ENCODE peak calls at places on chromosomes 12 and 14, in seven cellular contexts. One of them, this sample, is unnamed.

GRCh38 chr12:8609061-8609570 is 3.5 kb downstream of the AICDA start:
- DNase-seq in fibroblast of the aortic adventitia: peak; percentile 78
- DNase-seq in NCI-H460: peak; percentile 26
- DNase-seq in Peyer's patch: no peak
- DNase-seq in iPS DF 19.7: no peak
- DNase-seq in activated T-helper 2 cell treated with anti-CD3 and anti-CD28 coated beads, Interferon-gamma antibody, Interleukin-2, Interleukin-4, amounts not matched to agents 10 μg/mL and 5 μg/mL and 100 μg/mL, durations not matched to agents 14 hours and 24 hours and 36 hours: no peak
- DNase-seq in NCI-H345: peak; percentile 30
- DNase-seq in this sample: peak; percentile 61

GRCh38 chr12:26697217-26697616 is 135.8 kb downstream of the ITPR2 start:
- DNase-seq in fibroblast of the aortic adventitia: no peak
- DNase-seq in NCI-H460: no peak
- DNase-seq in NCI-H345: no peak
- DNase-seq in iPS DF 19.7: no peak
- DNase-seq in activated T-helper 2 cell treated with anti-CD3 and anti-CD28 coated beads, Interferon-gamma antibody, Interleukin-2, Interleukin-4, amounts not matched to agents 10 μg/mL and 5 μg/mL and 100 μg/mL, durations not matched to agents 14 hours and 24 hours and 36 hours: no peak
- DNase-seq in Peyer's patch: no peak
- DNase-seq in this sample: no peak

GRCh38 chr14:49594347-49595089 is 4.2 kb upstream of the LRR1 start:
- DNase-seq in fibroblast of the aortic adventitia: peak; percentile 76
- DNase-seq in activated T-helper 2 cell treated with anti-CD3 and anti-CD28 coated beads, Interferon-gamma antibody, Interleukin-2, Interleukin-4, amounts not matched to agents 10 μg/mL and 5 μg/mL and 100 μg/mL, durations not matched to agents 14 hours and 24 hours and 36 hours: no peak
- DNase-seq in iPS DF 19.7: no peak
- DNase-seq in NCI-H345: no peak
- DNase-seq in Peyer's patch: no peak
- DNase-seq in NCI-H460: no peak
- DNase-seq in this sample: no peak

GRCh38 chr14:55609681-55610080 is 29.7 kb downstream of the KTN1 start:
- DNase-seq in activated T-helper 2 cell treated with anti-CD3 and anti-CD28 coated beads, Interferon-gamma antibody, Interleukin-2, Interleukin-4, amounts not matched to agents 10 μg/mL and 5 μg/mL and 100 μg/mL, durations not matched to agents 14 hours and 24 hours and 36 hours: no peak
- DNase-seq in NCI-H345: no peak
- DNase-seq in Peyer's patch: no peak
- DNase-seq in iPS DF 19.7: no peak
- DNase-seq in NCI-H460: no peak
- DNase-seq in fibroblast of the aortic adventitia: peak; percentile 82
- DNase-seq in this sample: no peak

GRCh38 chr12:77924703-77925102 is 94.0 kb downstream of the NAV3 start:
- DNase-seq in fibroblast of the aortic adventitia: peak; percentile 91
- DNase-seq in Peyer's patch: no peak
- DNase-seq in iPS DF 19.7: no peak
- DNase-seq in activated T-helper 2 cell treated with anti-CD3 and anti-CD28 coated beads, Interferon-gamma antibody, Interleukin-2, Interleukin-4, amounts not matched to agents 10 μg/mL and 5 μg/mL and 100 μg/mL, durations not matched to agents 14 hours and 24 hours and 36 hours: no peak
- DNase-seq in NCI-H460: no peak
- DNase-seq in NCI-H345: no peak
- DNase-seq in this sample: no peak

GRCh38 chr12:108778053-108778452 is 46.7 kb upstream of the CORO1C start:
- DNase-seq in Peyer's patch: no peak
- DNase-seq in activated T-helper 2 cell treated with anti-CD3 and anti-CD28 coated beads, Interferon-gamma antibody, Interleukin-2, Interleukin-4, amounts not matched to agents 10 μg/mL and 5 μg/mL and 100 μg/mL, durations not matched to agents 14 hours and 24 hours and 36 hours: no peak
- DNase-seq in iPS DF 19.7: no peak
- DNase-seq in fibroblast of the aortic adventitia: no peak
- DNase-seq in NCI-H345: peak; percentile 45
- DNase-seq in NCI-H460: no peak
- DNase-seq in this sample: no peak

GRCh38 chr12:42587564-42588307 is 1.8 kb downstream of the PRICKLE1 start:
- DNase-seq in activated T-helper 2 cell treated with anti-CD3 and anti-CD28 coated beads, Interferon-gamma antibody, Interleukin-2, Interleukin-4, amounts not matched to agents 10 μg/mL and 5 μg/mL and 100 μg/mL, durations not matched to agents 14 hours and 24 hours and 36 hours: no peak
- DNase-seq in NCI-H460: no peak
- DNase-seq in Peyer's patch: no peak
- DNase-seq in fibroblast of the aortic adventitia: peak; percentile 47
- DNase-seq in NCI-H345: no peak
- DNase-seq in iPS DF 19.7: no peak
- DNase-seq in this sample: no peak

GRCh38 chr12:30582943-30583342 is 112.7 kb downstream of the IPO8 start:
- DNase-seq in NCI-H345: no peak
- DNase-seq in activated T-helper 2 cell treated with anti-CD3 and anti-CD28 coated beads, Interferon-gamma antibody, Interleukin-2, Interleukin-4, amounts not matched to agents 10 μg/mL and 5 μg/mL and 100 μg/mL, durations not matched to agents 14 hours and 24 hours and 36 hours: no peak
- DNase-seq in Peyer's patch: no peak
- DNase-seq in fibroblast of the aortic adventitia: peak; percentile 21
- DNase-seq in iPS DF 19.7: no peak
- DNase-seq in NCI-H460: no peak
- DNase-seq in this sample: no peak

GRCh38 chr14:90488256-90488655 is 91.4 kb downstream of the CALM1 start:
- DNase-seq in activated T-helper 2 cell treated with anti-CD3 and anti-CD28 coated beads, Interferon-gamma antibody, Interleukin-2, Interleukin-4, amounts not matched to agents 10 μg/mL and 5 μg/mL and 100 μg/mL, durations not matched to agents 14 hours and 24 hours and 36 hours: no peak
- DNase-seq in NCI-H460: no peak
- DNase-seq in fibroblast of the aortic adventitia: no peak
- DNase-seq in NCI-H345: no peak
- DNase-seq in Peyer's patch: no peak
- DNase-seq in iPS DF 19.7: no peak
- DNase-seq in this sample: no peak

GRCh38 chr14:50335989-50336391 is 23.9 kb downstream of the DMAC2L start:
- DNase-seq in Peyer's patch: no peak
- DNase-seq in iPS DF 19.7: no peak
- DNase-seq in NCI-H460: no peak
- DNase-seq in fibroblast of the aortic adventitia: no peak
- DNase-seq in NCI-H345: peak; percentile 19
- DNase-seq in activated T-helper 2 cell treated with anti-CD3 and anti-CD28 coated beads, Interferon-gamma antibody, Interleukin-2, Interleukin-4, amounts not matched to agents 10 μg/mL and 5 μg/mL and 100 μg/mL, durations not matched to agents 14 hours and 24 hours and 36 hours: no peak
- DNase-seq in this sample: no peak

GRCh38 chr14:85423889-85424288 is 106.1 kb upstream of the FLRT2 start:
- DNase-seq in iPS DF 19.7: no peak
- DNase-seq in Peyer's patch: no peak
- DNase-seq in activated T-helper 2 cell treated with anti-CD3 and anti-CD28 coated beads, Interferon-gamma antibody, Interleukin-2, Interleukin-4, amounts not matched to agents 10 μg/mL and 5 μg/mL and 100 μg/mL, durations not matched to agents 14 hours and 24 hours and 36 hours: no peak
- DNase-seq in fibroblast of the aortic adventitia: no peak
- DNase-seq in NCI-H460: no peak
- DNase-seq in NCI-H345: no peak
- DNase-seq in this sample: no peak

GRCh38 chr12:104166465-104166864 is 28.5 kb upstream of the NFYB start:
- DNase-seq in NCI-H460: no peak
- DNase-seq in fibroblast of the aortic adventitia: peak; percentile 78
- DNase-seq in NCI-H345: no peak
- DNase-seq in Peyer's patch: no peak
- DNase-seq in activated T-helper 2 cell treated with anti-CD3 and anti-CD28 coated beads, Interferon-gamma antibody, Interleukin-2, Interleukin-4, amounts not matched to agents 10 μg/mL and 5 μg/mL and 100 μg/mL, durations not matched to agents 14 hours and 24 hours and 36 hours: no peak
- DNase-seq in iPS DF 19.7: no peak
- DNase-seq in this sample: no peak

GRCh38 chr14:51860164-51860835 is at the start of gene GNG2:
- DNase-seq in Peyer's patch: peak; percentile 94
- DNase-seq in iPS DF 19.7: no peak
- DNase-seq in activated T-helper 2 cell treated with anti-CD3 and anti-CD28 coated beads, Interferon-gamma antibody, Interleukin-2, Interleukin-4, amounts not matched to agents 10 μg/mL and 5 μg/mL and 100 μg/mL, durations not matched to agents 14 hours and 24 hours and 36 hours: peak; percentile 78
- DNase-seq in NCI-H345: peak; percentile 81
- DNase-seq in NCI-H460: peak; percentile 24
- DNase-seq in fibroblast of the aortic adventitia: peak; percentile 56
- DNase-seq in this sample: peak; percentile 66

GRCh38 chr14:72948481-72949138 is 22.3 kb downstream of the DCAF4 start:
- DNase-seq in NCI-H345: peak; percentile 33
- DNase-seq in activated T-helper 2 cell treated with anti-CD3 and anti-CD28 coated beads, Interferon-gamma antibody, Interleukin-2, Interleukin-4, amounts not matched to agents 10 μg/mL and 5 μg/mL and 100 μg/mL, durations not matched to agents 14 hours and 24 hours and 36 hours: peak; percentile 44
- DNase-seq in NCI-H460: peak; percentile 46
- DNase-seq in iPS DF 19.7: no peak
- DNase-seq in Peyer's patch: peak; percentile 76
- DNase-seq in fibroblast of the aortic adventitia: peak; percentile 74
- DNase-seq in this sample: peak; percentile 30

GRCh38 chr12:16324772-16325171 is 22.7 kb upstream of the MGST1 start:
- DNase-seq in NCI-H345: peak; percentile 59
- DNase-seq in activated T-helper 2 cell treated with anti-CD3 and anti-CD28 coated beads, Interferon-gamma antibody, Interleukin-2, Interleukin-4, amounts not matched to agents 10 μg/mL and 5 μg/mL and 100 μg/mL, durations not matched to agents 14 hours and 24 hours and 36 hours: no peak
- DNase-seq in Peyer's patch: no peak
- DNase-seq in NCI-H460: no peak
- DNase-seq in fibroblast of the aortic adventitia: no peak
- DNase-seq in iPS DF 19.7: no peak
- DNase-seq in this sample: no peak

GRCh38 chr12:41190360-41190759 is 2.2 kb downstream of the PDZRN4 start:
- DNase-seq in Peyer's patch: no peak
- DNase-seq in NCI-H460: peak; percentile 9
- DNase-seq in iPS DF 19.7: no peak
- DNase-seq in NCI-H345: peak; percentile 55
- DNase-seq in fibroblast of the aortic adventitia: no peak
- DNase-seq in activated T-helper 2 cell treated with anti-CD3 and anti-CD28 coated beads, Interferon-gamma antibody, Interleukin-2, Interleukin-4, amounts not matched to agents 10 μg/mL and 5 μg/mL and 100 μg/mL, durations not matched to agents 14 hours and 24 hours and 36 hours: no peak
- DNase-seq in this sample: no peak

GRCh38 chr14:101202627-101203404 is 299.3 kb upstream of the RTL1 start:
- DNase-seq in Peyer's patch: no peak
- DNase-seq in iPS DF 19.7: no peak
- DNase-seq in fibroblast of the aortic adventitia: no peak
- DNase-seq in activated T-helper 2 cell treated with anti-CD3 and anti-CD28 coated beads, Interferon-gamma antibody, Interleukin-2, Interleukin-4, amounts not matched to agents 10 μg/mL and 5 μg/mL and 100 μg/mL, durations not matched to agents 14 hours and 24 hours and 36 hours: no peak
- DNase-seq in NCI-H460: no peak
- DNase-seq in NCI-H345: no peak
- DNase-seq in this sample: no peak

GRCh38 chr12:110689601-110690430 is 901 bp upstream of the HVCN1 start:
- DNase-seq in Peyer's patch: peak; percentile 71
- DNase-seq in activated T-helper 2 cell treated with anti-CD3 and anti-CD28 coated beads, Interferon-gamma antibody, Interleukin-2, Interleukin-4, amounts not matched to agents 10 μg/mL and 5 μg/mL and 100 μg/mL, durations not matched to agents 14 hours and 24 hours and 36 hours: peak; percentile 66
- DNase-seq in iPS DF 19.7: no peak
- DNase-seq in NCI-H460: peak; percentile 66
- DNase-seq in fibroblast of the aortic adventitia: peak; percentile 7
- DNase-seq in NCI-H345: no peak
- DNase-seq in this sample: no peak

GRCh38 chr14:70080081-70080480 is 108.7 kb downstream of the SLC8A3 start:
- DNase-seq in Peyer's patch: no peak
- DNase-seq in NCI-H460: no peak
- DNase-seq in fibroblast of the aortic adventitia: no peak
- DNase-seq in iPS DF 19.7: no peak
- DNase-seq in activated T-helper 2 cell treated with anti-CD3 and anti-CD28 coated beads, Interferon-gamma antibody, Interleukin-2, Interleukin-4, amounts not matched to agents 10 μg/mL and 5 μg/mL and 100 μg/mL, durations not matched to agents 14 hours and 24 hours and 36 hours: no peak
- DNase-seq in NCI-H345: no peak
- DNase-seq in this sample: no peak

GRCh38 chr14:55446127-55446736 is 5.8 kb upstream of the TBPL2 start:
- DNase-seq in NCI-H460: peak; percentile 73
- DNase-seq in activated T-helper 2 cell treated with anti-CD3 and anti-CD28 coated beads, Interferon-gamma antibody, Interleukin-2, Interleukin-4, amounts not matched to agents 10 μg/mL and 5 μg/mL and 100 μg/mL, durations not matched to agents 14 hours and 24 hours and 36 hours: peak; percentile 22
- DNase-seq in iPS DF 19.7: no peak
- DNase-seq in fibroblast of the aortic adventitia: peak; percentile 91
- DNase-seq in NCI-H345: peak; percentile 80
- DNase-seq in Peyer's patch: peak; percentile 49
- DNase-seq in this sample: peak; percentile 59

GRCh38 chr12:60577607-60578006 is 981.8 kb downstream of the SLC16A7 start:
- DNase-seq in NCI-H460: no peak
- DNase-seq in activated T-helper 2 cell treated with anti-CD3 and anti-CD28 coated beads, Interferon-gamma antibody, Interleukin-2, Interleukin-4, amounts not matched to agents 10 μg/mL and 5 μg/mL and 100 μg/mL, durations not matched to agents 14 hours and 24 hours and 36 hours: no peak
- DNase-seq in iPS DF 19.7: no peak
- DNase-seq in fibroblast of the aortic adventitia: no peak
- DNase-seq in NCI-H345: no peak
- DNase-seq in Peyer's patch: no peak
- DNase-seq in this sample: no peak

GRCh38 chr12:123131879-123132402 is 18.9 kb downstream of the PITPNM2 start:
- DNase-seq in Peyer's patch: peak; percentile 61
- DNase-seq in iPS DF 19.7: no peak
- DNase-seq in NCI-H345: peak; percentile 98
- DNase-seq in activated T-helper 2 cell treated with anti-CD3 and anti-CD28 coated beads, Interferon-gamma antibody, Interleukin-2, Interleukin-4, amounts not matched to agents 10 μg/mL and 5 μg/mL and 100 μg/mL, durations not matched to agents 14 hours and 24 hours and 36 hours: peak; percentile 21
- DNase-seq in NCI-H460: no peak
- DNase-seq in fibroblast of the aortic adventitia: no peak
- DNase-seq in this sample: no peak

GRCh38 chr12:76623929-76624328 is 64.4 kb upstream of the OSBPL8 start:
- DNase-seq in NCI-H460: no peak
- DNase-seq in fibroblast of the aortic adventitia: peak; percentile 31
- DNase-seq in activated T-helper 2 cell treated with anti-CD3 and anti-CD28 coated beads, Interferon-gamma antibody, Interleukin-2, Interleukin-4, amounts not matched to agents 10 μg/mL and 5 μg/mL and 100 μg/mL, durations not matched to agents 14 hours and 24 hours and 36 hours: no peak
- DNase-seq in NCI-H345: no peak
- DNase-seq in iPS DF 19.7: no peak
- DNase-seq in Peyer's patch: no peak
- DNase-seq in this sample: peak; percentile 79

GRCh38 chr14:83733670-83734069 is 1796.3 kb upstream of the FLRT2 start:
- DNase-seq in iPS DF 19.7: no peak
- DNase-seq in NCI-H460: no peak
- DNase-seq in fibroblast of the aortic adventitia: no peak
- DNase-seq in NCI-H345: no peak
- DNase-seq in Peyer's patch: no peak
- DNase-seq in activated T-helper 2 cell treated with anti-CD3 and anti-CD28 coated beads, Interferon-gamma antibody, Interleukin-2, Interleukin-4, amounts not matched to agents 10 μg/mL and 5 μg/mL and 100 μg/mL, durations not matched to agents 14 hours and 24 hours and 36 hours: no peak
- DNase-seq in this sample: no peak

GRCh38 chr12:52081263-52081733 is 1.8 kb downstream of the SMIM41 start:
- DNase-seq in fibroblast of the aortic adventitia: no peak
- DNase-seq in iPS DF 19.7: no peak
- DNase-seq in activated T-helper 2 cell treated with anti-CD3 and anti-CD28 coated beads, Interferon-gamma antibody, Interleukin-2, Interleukin-4, amounts not matched to agents 10 μg/mL and 5 μg/mL and 100 μg/mL, durations not matched to agents 14 hours and 24 hours and 36 hours: no peak
- DNase-seq in Peyer's patch: peak; percentile 73
- DNase-seq in NCI-H460: no peak
- DNase-seq in NCI-H345: peak; percentile 62
- DNase-seq in this sample: no peak

GRCh38 chr14:76514599-76514998 is 138.7 kb downstream of the ESRRB start:
- DNase-seq in NCI-H345: peak; percentile 47
- DNase-seq in iPS DF 19.7: no peak
- DNase-seq in NCI-H460: peak; percentile 24
- DNase-seq in fibroblast of the aortic adventitia: peak; percentile 5
- DNase-seq in activated T-helper 2 cell treated with anti-CD3 and anti-CD28 coated beads, Interferon-gamma antibody, Interleukin-2, Interleukin-4, amounts not matched to agents 10 μg/mL and 5 μg/mL and 100 μg/mL, durations not matched to agents 14 hours and 24 hours and 36 hours: no peak
- DNase-seq in Peyer's patch: no peak
- DNase-seq in this sample: no peak

GRCh38 chr12:115404761-115405470 is 720.9 kb upstream of the TBX3 start:
- DNase-seq in NCI-H460: peak; percentile 83
- DNase-seq in Peyer's patch: no peak
- DNase-seq in iPS DF 19.7: no peak
- DNase-seq in activated T-helper 2 cell treated with anti-CD3 and anti-CD28 coated beads, Interferon-gamma antibody, Interleukin-2, Interleukin-4, amounts not matched to agents 10 μg/mL and 5 μg/mL and 100 μg/mL, durations not matched to agents 14 hours and 24 hours and 36 hours: no peak
- DNase-seq in NCI-H345: no peak
- DNase-seq in fibroblast of the aortic adventitia: peak; percentile 97
- DNase-seq in this sample: no peak

GRCh38 chr14:62179367-62180018 is 417.3 kb downstream of the SNAPC1 start:
- DNase-seq in fibroblast of the aortic adventitia: peak; percentile 95
- DNase-seq in iPS DF 19.7: peak; percentile 63
- DNase-seq in activated T-helper 2 cell treated with anti-CD3 and anti-CD28 coated beads, Interferon-gamma antibody, Interleukin-2, Interleukin-4, amounts not matched to agents 10 μg/mL and 5 μg/mL and 100 μg/mL, durations not matched to agents 14 hours and 24 hours and 36 hours: no peak
- DNase-seq in NCI-H345: peak; percentile 82
- DNase-seq in Peyer's patch: no peak
- DNase-seq in NCI-H460: peak; percentile 62
- DNase-seq in this sample: peak; percentile 41

GRCh38 chr14:102573591-102574046 is 18.8 kb upstream of the RCOR1 start:
- DNase-seq in fibroblast of the aortic adventitia: no peak
- DNase-seq in activated T-helper 2 cell treated with anti-CD3 and anti-CD28 coated beads, Interferon-gamma antibody, Interleukin-2, Interleukin-4, amounts not matched to agents 10 μg/mL and 5 μg/mL and 100 μg/mL, durations not matched to agents 14 hours and 24 hours and 36 hours: no peak
- DNase-seq in iPS DF 19.7: no peak
- DNase-seq in Peyer's patch: peak; percentile 38
- DNase-seq in NCI-H460: no peak
- DNase-seq in NCI-H345: no peak
- DNase-seq in this sample: no peak

GRCh38 chr12:39236994-39237393 is 205.9 kb downstream of the KIF21A start:
- DNase-seq in NCI-H345: no peak
- DNase-seq in NCI-H460: peak; percentile 41
- DNase-seq in Peyer's patch: no peak
- DNase-seq in fibroblast of the aortic adventitia: peak; percentile 24
- DNase-seq in activated T-helper 2 cell treated with anti-CD3 and anti-CD28 coated beads, Interferon-gamma antibody, Interleukin-2, Interleukin-4, amounts not matched to agents 10 μg/mL and 5 μg/mL and 100 μg/mL, durations not matched to agents 14 hours and 24 hours and 36 hours: no peak
- DNase-seq in iPS DF 19.7: no peak
- DNase-seq in this sample: no peak

GRCh38 chr14:89926709-89927108 is 27.8 kb downstream of the EFCAB11 start:
- DNase-seq in fibroblast of the aortic adventitia: peak; percentile 57
- DNase-seq in NCI-H460: no peak
- DNase-seq in iPS DF 19.7: no peak
- DNase-seq in Peyer's patch: no peak
- DNase-seq in NCI-H345: no peak
- DNase-seq in activated T-helper 2 cell treated with anti-CD3 and anti-CD28 coated beads, Interferon-gamma antibody, Interleukin-2, Interleukin-4, amounts not matched to agents 10 μg/mL and 5 μg/mL and 100 μg/mL, durations not matched to agents 14 hours and 24 hours and 36 hours: no peak
- DNase-seq in this sample: no peak

GRCh38 chr14:21428930-21429329 is 27.0 kb downstream of the CHD8 start:
- DNase-seq in NCI-H460: no peak
- DNase-seq in iPS DF 19.7: no peak
- DNase-seq in Peyer's patch: no peak
- DNase-seq in fibroblast of the aortic adventitia: no peak
- DNase-seq in activated T-helper 2 cell treated with anti-CD3 and anti-CD28 coated beads, Interferon-gamma antibody, Interleukin-2, Interleukin-4, amounts not matched to agents 10 μg/mL and 5 μg/mL and 100 μg/mL, durations not matched to agents 14 hours and 24 hours and 36 hours: no peak
- DNase-seq in NCI-H345: no peak
- DNase-seq in this sample: no peak

This sample was measured in LoVo.